ENCODE peak calls at places on chromosomes 13 and 19, in six cellular contexts. T, U, P, Q, J and V are unnamed samples.

GRCh38 chr13:71880753-71881541 is 13.9 kb upstream of the DACH1 start:
- DNase-seq in T (no peak), U (no peak), P (no peak), Q (no peak), J (no peak), V (no peak)

GRCh38 chr13:110448230-110448629 is 113.3 kb downstream of the RAB20 start:
- DNase-seq in T (no peak), U (no peak), P (no peak), Q (no peak), J (no peak), V (no peak)

GRCh38 chr13:65499251-65499650 is 1730.9 kb downstream of the PCDH9 start:
- DNase-seq in T (no peak), U (no peak), P (no peak), Q (no peak), J (no peak), V (no peak)

GRCh38 chr13:65892859-65893258 is 1337.3 kb downstream of the PCDH9 start:
- DNase-seq in T (no peak), U (no peak), P (no peak), Q (peak), J (no peak), V (no peak)

GRCh38 chr19:33388817-33389573 is 15.5 kb downstream of the CEBPG start:
- DNase-seq in T (no peak), U (no peak), P (no peak), Q (no peak), J (peak), V (no peak)

GRCh38 chr19:11025997-11026396 is 63.3 kb upstream of the LDLR start:
- DNase-seq in T (no peak), U (no peak), P (no peak), Q (no peak), J (no peak), V (no peak)

GRCh38 chr19:7965921-7966665 is 22.6 kb upstream of the TIMM44 start:
- DNase-seq in T (no peak), U (no peak), P (no peak), Q (no peak), J (no peak), V (no peak)

GRCh38 chr13:24742294-24742693 is 21.7 kb upstream of the RNF17 start:
- DNase-seq in T (no peak), U (peak), P (no peak), Q (no peak), J (no peak), V (no peak)

GRCh38 chr13:65856464-65856863 is 1373.7 kb downstream of the PCDH9 start:
- DNase-seq in T (no peak), U (no peak), P (no peak), Q (no peak), J (no peak), V (no peak)

GRCh38 chr13:26050568-26051230 is 1.1 kb downstream of the SHISA2 start:
- DNase-seq in T (peak), U (peak), P (no peak), Q (peak), J (peak), V (no peak)

GRCh38 chr13:95338905-95339304 is 37.7 kb upstream of the ABCC4 start:
- DNase-seq in T (no peak), U (no peak), P (no peak), Q (no peak), J (no peak), V (no peak)

GRCh38 chr13:100519626-100520025 is 69.0 kb downstream of the GGACT start:
- DNase-seq in T (no peak), U (no peak), P (no peak), Q (no peak), J (no peak), V (no peak)

GRCh38 chr13:30047154-30047874 is 196.9 kb upstream of the UBL3 start:
- DNase-seq in T (no peak), U (no peak), P (no peak), Q (no peak), J (no peak), V (peak)

GRCh38 chr19:6528544-6529121 is 2.2 kb upstream of the TNFSF9 start:
- DNase-seq in T (peak), U (peak), P (no peak), Q (no peak), J (no peak), V (peak)

GRCh38 chr19:5585461-5586299 is 17.9 kb upstream of the TINCR start:
- DNase-seq in T (no peak), U (peak), P (no peak), Q (no peak), J (peak), V (peak)

GRCh38 chr19:50629801-50630200 is 9.9 kb downstream of the SYT3 start:
- DNase-seq in T (no peak), U (no peak), P (no peak), Q (no peak), J (no peak), V (no peak)

GRCh38 chr13:93226623-93227279 is at the start of gene GPC6:
- DNase-seq in T (peak), U (peak), P (no peak), Q (no peak), J (peak), V (no peak)

GRCh38 chr19:47414469-47414868 is 4.9 kb downstream of the MEIS3 start:
- DNase-seq in T (peak), U (peak), P (no peak), Q (no peak), J (peak), V (peak)

GRCh38 chr13:21231426-21231945 is 55.0 kb downstream of the MRPL57 start:
- DNase-seq in T (no peak), U (no peak), P (no peak), Q (no peak), J (peak), V (no peak)

GRCh38 chr13:77338961-77339401 is 12.1 kb upstream of the MYCBP2 start:
- DNase-seq in T (no peak), U (no peak), P (no peak), Q (no peak), J (no peak), V (peak)

GRCh38 chr19:45231891-45232290 is 13.3 kb downstream of the EXOC3L2 start:
- DNase-seq in T (no peak), U (no peak), P (no peak), Q (no peak), J (peak), V (no peak)

GRCh38 chr13:31045621-31046081 is 113.2 kb downstream of the TEX26 start:
- DNase-seq in T (peak), U (no peak), P (no peak), Q (peak), J (no peak), V (peak)

GRCh38 chr19:13428352-13428751 is 77.9 kb downstream of the CACNA1A start:
- DNase-seq in T (no peak), U (peak), P (no peak), Q (peak), J (peak), V (peak)

GRCh38 chr19:35739275-35740107 is 2.8 kb downstream of the IGFLR1 start:
- DNase-seq in T (no peak), U (no peak), P (no peak), Q (no peak), J (no peak), V (no peak)

GRCh38 chr13:49253310-49253709 is 5.6 kb downstream of the CDADC1 start:
- DNase-seq in T (no peak), U (no peak), P (no peak), Q (no peak), J (no peak), V (peak)

GRCh38 chr13:113179374-113180230 is 21.2 kb downstream of the PROZ start:
- DNase-seq in T (no peak), U (no peak), P (no peak), Q (no peak), J (no peak), V (no peak)

GRCh38 chr13:38348890-38349289 is 761 bp upstream of the UFM1 start:
- DNase-seq in T (no peak), U (no peak), P (no peak), Q (no peak), J (no peak), V (peak)

GRCh38 chr19:5104871-5105351 is 136.0 kb downstream of the KDM4B start:
- DNase-seq in T (no peak), U (no peak), P (no peak), Q (no peak), J (no peak), V (no peak)

GRCh38 chr13:58085819-58086218 is 454.3 kb downstream of the PCDH17 start:
- DNase-seq in T (no peak), U (no peak), P (no peak), Q (no peak), J (no peak), V (peak)

GRCh38 chr13:113448545-113448884 is 4.8 kb downstream of the ADPRHL1 start:
- DNase-seq in T (no peak), U (no peak), P (no peak), Q (no peak), J (no peak), V (peak)

GRCh38 chr19:43316591-43317319 is 36.7 kb upstream of the CD177 start:
- DNase-seq in T (peak), U (peak), P (peak), Q (no peak), J (peak), V (peak)

GRCh38 chr13:67549331-67549730 is 319.2 kb upstream of the PCDH9 start:
- DNase-seq in T (peak), U (no peak), P (no peak), Q (no peak), J (no peak), V (peak)

GRCh38 chr13:43783820-43784219 is 3.0 kb downstream of the ENOX1 start:
- DNase-seq in T (peak), U (no peak), P (no peak), Q (peak), J (peak), V (no peak)

DNA sequence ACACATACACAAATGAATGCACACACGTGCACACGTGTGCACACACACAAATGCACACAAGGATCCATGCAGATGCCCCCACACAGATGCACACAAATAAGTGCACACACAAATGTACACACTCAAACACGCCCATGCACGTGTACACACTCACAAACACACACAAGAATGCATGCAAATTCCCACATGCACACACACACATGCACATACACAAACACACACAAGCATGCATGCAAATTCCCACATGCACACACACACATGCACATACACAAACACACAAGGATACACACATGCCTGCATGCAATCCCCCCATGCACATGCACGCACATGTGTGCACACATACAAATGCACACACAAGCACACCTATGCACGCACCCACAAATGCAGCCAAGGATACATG is 13.3 kb downstream of the GNA15 start:
- DNase-seq in T (no peak), U (no peak), P (no peak), Q (no peak), J (no peak), V (no peak)
- TF ChIP-seq MAX in T (no peak), U (no peak), P (no peak), Q (no peak), J (no peak), V (no peak)

GRCh38 chr13:63737418-63737817 is 2321.8 kb upstream of the PCDH20 start:
- DNase-seq in T (no peak), U (no peak), P (no peak), Q (no peak), J (no peak), V (no peak)

DNA sequence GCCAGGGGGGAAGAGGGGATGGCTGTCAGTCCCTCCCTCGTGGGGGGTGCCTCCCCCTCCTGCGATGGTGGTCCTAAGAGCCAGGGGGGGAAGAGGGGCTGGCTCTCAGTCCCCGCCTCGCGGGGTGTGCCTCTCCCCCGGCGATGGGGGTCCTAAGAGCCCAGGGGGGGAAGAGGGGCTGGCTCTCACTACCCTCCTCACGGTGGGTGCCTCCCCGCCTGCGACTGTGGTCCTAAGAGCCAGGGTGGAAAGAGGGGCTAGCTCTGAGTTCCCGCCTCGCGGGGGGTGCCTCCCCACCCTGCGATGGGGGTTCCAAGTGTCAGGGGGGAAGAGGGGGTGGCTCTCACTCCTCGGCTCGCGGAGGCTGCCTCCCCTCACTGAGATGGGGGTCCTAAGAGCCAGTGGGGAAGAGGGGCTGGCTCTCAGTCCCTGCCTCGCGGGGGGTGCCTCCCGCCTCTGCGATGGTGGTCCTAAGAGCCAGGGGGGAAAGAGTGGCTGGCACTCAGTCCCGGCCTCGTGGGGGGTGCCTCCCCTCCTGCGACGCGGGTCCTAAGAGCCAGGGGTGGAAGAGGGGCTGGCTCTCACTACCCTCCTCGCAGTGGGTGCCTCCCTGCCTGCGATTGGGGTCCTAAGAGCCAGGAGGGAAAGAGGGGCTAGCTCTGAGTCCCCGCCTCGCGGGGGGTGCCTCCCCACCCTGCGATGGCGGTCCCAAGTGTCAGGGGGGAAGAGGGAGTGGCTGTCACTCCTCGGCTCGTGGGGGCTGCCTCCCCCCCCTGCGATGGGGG is 2325.6 kb upstream of the PCDH20 start:
- DNase-seq in T (no peak), U (no peak), P (no peak), Q (no peak), J (no peak), V (no peak)
- TF ChIP-seq MAX in T (no peak), U (no peak), P (no peak), Q (no peak), J (no peak), V (no peak)

GRCh38 chr19:19305696-19306095 is 14.6 kb downstream of the SUGP1 start:
- DNase-seq in T (no peak), U (no peak), P (no peak), Q (no peak), J (no peak), V (no peak)
- TF ChIP-seq MAX in T (no peak), U (no peak), P (no peak), Q (no peak), J (no peak), V (no peak)

GRCh38 chr19:58401825-58402433 is 6.5 kb downstream of the RNF225 start:
- DNase-seq in T (no peak), U (no peak), P (no peak), Q (no peak), J (no peak), V (no peak)
- TF ChIP-seq MAX in T (no peak), U (no peak), P (no peak), Q (no peak), J (no peak), V (no peak)

GRCh38 chr13:63094717-63095116 is 1679.1 kb upstream of the PCDH20 start:
- DNase-seq in T (no peak), U (no peak), P (no peak), Q (no peak), J (no peak), V (no peak)
- TF ChIP-seq MAX in T (no peak), U (no peak), P (no peak), Q (no peak), J (no peak), V (no peak)

GRCh38 chr13:98771838-98772611 is 19.6 kb upstream of the SLC15A1 start:
- DNase-seq in T (no peak), U (no peak), P (no peak), Q (no peak), J (no peak), V (no peak)
- TF ChIP-seq MAX in T (no peak), U (no peak), P (no peak), Q (no peak), J (no peak), V (no peak)